ENCODE peak calls at places on chromosomes 5 and 9, in eight cellular contexts. One of them, this sample, is unnamed.

GRCh38 chr9:123326662-123327093 is 29.3 kb upstream of the CRB2 start:
- DNase-seq in naive thymus-derived CD4-positive, alpha-beta T cell: no peak
- DNase-seq in HAP-1: no peak
- DNase-seq in AG04450: no peak
- DNase-seq in neuronal stem cell: no peak
- DNase-seq in A549: no peak
- DNase-seq in IMR-90: no peak
- DNase-seq in psoas muscle: no peak
- DNase-seq in this sample: no peak

GRCh38 chr5:150175536-150175935 is 9.0 kb downstream of the CDX1 start:
- DNase-seq in naive thymus-derived CD4-positive, alpha-beta T cell: no peak
- DNase-seq in HAP-1: peak; percentile 17
- DNase-seq in AG04450: no peak
- DNase-seq in neuronal stem cell: no peak
- DNase-seq in A549: peak; percentile 53
- DNase-seq in IMR-90: peak; percentile 25
- DNase-seq in psoas muscle: no peak
- DNase-seq in this sample: no peak

GRCh38 chr5:81749562-81750307 is 1.2 kb downstream of the SSBP2 start:
- DNase-seq in naive thymus-derived CD4-positive, alpha-beta T cell: peak; percentile 25
- DNase-seq in HAP-1: peak; percentile 25
- DNase-seq in AG04450: no peak
- DNase-seq in neuronal stem cell: peak; percentile 37
- DNase-seq in A549: no peak
- DNase-seq in IMR-90: peak; percentile 17
- DNase-seq in psoas muscle: peak; percentile 41
- DNase-seq in this sample: peak; percentile 74

GRCh38 chr5:31153523-31153922 is 40.0 kb upstream of the CDH6 start:
- DNase-seq in naive thymus-derived CD4-positive, alpha-beta T cell: no peak
- DNase-seq in HAP-1: peak; percentile 91
- DNase-seq in AG04450: no peak
- DNase-seq in neuronal stem cell: no peak
- DNase-seq in A549: no peak
- DNase-seq in IMR-90: peak; percentile 67
- DNase-seq in psoas muscle: no peak
- DNase-seq in this sample: no peak

GRCh38 chr9:35553670-35554543 is 51.2 kb upstream of the TESK1 start:
- DNase-seq in naive thymus-derived CD4-positive, alpha-beta T cell: no peak
- DNase-seq in HAP-1: peak; percentile 61
- DNase-seq in AG04450: peak; percentile 44
- DNase-seq in neuronal stem cell: peak; percentile 65
- DNase-seq in A549: peak; percentile 85
- DNase-seq in IMR-90: peak; percentile 73
- DNase-seq in psoas muscle: peak; percentile 60
- DNase-seq in this sample: no peak

GRCh38 chr5:177372534-177372896 is 11.7 kb upstream of the SLC34A1 start:
- DNase-seq in naive thymus-derived CD4-positive, alpha-beta T cell: no peak
- DNase-seq in HAP-1: no peak
- DNase-seq in AG04450: no peak
- DNase-seq in neuronal stem cell: no peak
- DNase-seq in A549: no peak
- DNase-seq in IMR-90: no peak
- DNase-seq in psoas muscle: no peak
- DNase-seq in this sample: no peak

GRCh38 chr5:41924526-41924871 is 582 bp upstream of the FBXO4 start:
- DNase-seq in naive thymus-derived CD4-positive, alpha-beta T cell: no peak
- DNase-seq in HAP-1: no peak
- DNase-seq in AG04450: no peak
- DNase-seq in neuronal stem cell: no peak
- DNase-seq in A549: no peak
- DNase-seq in IMR-90: no peak
- DNase-seq in psoas muscle: no peak
- DNase-seq in this sample: no peak

GRCh38 chr9:35653611-35654010 is 2.9 kb upstream of the SIT1 start:
- DNase-seq in naive thymus-derived CD4-positive, alpha-beta T cell: no peak
- DNase-seq in HAP-1: no peak
- DNase-seq in AG04450: no peak
- DNase-seq in neuronal stem cell: no peak
- DNase-seq in A549: no peak
- DNase-seq in IMR-90: no peak
- DNase-seq in psoas muscle: no peak
- DNase-seq in this sample: no peak

GRCh38 chr9:112487008-112487798 is 576 bp downstream of the KIAA1958 start:
- DNase-seq in naive thymus-derived CD4-positive, alpha-beta T cell: peak; percentile 46
- DNase-seq in HAP-1: peak; percentile 65
- DNase-seq in AG04450: no peak
- DNase-seq in neuronal stem cell: peak; percentile 71
- DNase-seq in A549: peak; percentile 62
- DNase-seq in IMR-90: peak; percentile 36
- DNase-seq in psoas muscle: peak; percentile 58
- DNase-seq in this sample: no peak

GRCh38 chr9:113886003-113886324 is 9.9 kb downstream of the ZNF618 start:
- DNase-seq in naive thymus-derived CD4-positive, alpha-beta T cell: no peak
- DNase-seq in HAP-1: no peak
- DNase-seq in AG04450: no peak
- DNase-seq in neuronal stem cell: no peak
- DNase-seq in A549: no peak
- DNase-seq in IMR-90: peak; percentile 26
- DNase-seq in psoas muscle: no peak
- DNase-seq in this sample: no peak
- H3K4me3 ChIP-seq in naive thymus-derived CD4-positive, alpha-beta T cell: peak overlapping the region; percentile 52
- H3K4me3 ChIP-seq in HAP-1: no peak overlapping the region
- H3K4me3 ChIP-seq in AG04450: peak overlapping the region; percentile 37
- H3K4me3 ChIP-seq in neuronal stem cell: no peak overlapping the region
- H3K4me3 ChIP-seq in A549: no peak overlapping the region
- H3K4me3 ChIP-seq in IMR-90: no peak overlapping the region
- H3K4me3 ChIP-seq in psoas muscle: peak overlapping the region; percentile 31
- H3K4me3 ChIP-seq in this sample: no peak overlapping the region

GRCh38 chr5:91361055-91361701 is 21.9 kb downstream of the ARRDC3 start:
- DNase-seq in naive thymus-derived CD4-positive, alpha-beta T cell: no peak
- DNase-seq in HAP-1: no peak
- DNase-seq in AG04450: no peak
- DNase-seq in neuronal stem cell: no peak
- DNase-seq in A549: no peak
- DNase-seq in IMR-90: no peak
- DNase-seq in psoas muscle: no peak
- DNase-seq in this sample: no peak
- H3K4me3 ChIP-seq in naive thymus-derived CD4-positive, alpha-beta T cell: no peak overlapping the region
- H3K4me3 ChIP-seq in HAP-1: no peak overlapping the region
- H3K4me3 ChIP-seq in AG04450: no peak overlapping the region
- H3K4me3 ChIP-seq in neuronal stem cell: no peak overlapping the region
- H3K4me3 ChIP-seq in A549: no peak overlapping the region
- H3K4me3 ChIP-seq in IMR-90: no peak overlapping the region
- H3K4me3 ChIP-seq in psoas muscle: no peak overlapping the region
- H3K4me3 ChIP-seq in this sample: no peak overlapping the region

DNA sequence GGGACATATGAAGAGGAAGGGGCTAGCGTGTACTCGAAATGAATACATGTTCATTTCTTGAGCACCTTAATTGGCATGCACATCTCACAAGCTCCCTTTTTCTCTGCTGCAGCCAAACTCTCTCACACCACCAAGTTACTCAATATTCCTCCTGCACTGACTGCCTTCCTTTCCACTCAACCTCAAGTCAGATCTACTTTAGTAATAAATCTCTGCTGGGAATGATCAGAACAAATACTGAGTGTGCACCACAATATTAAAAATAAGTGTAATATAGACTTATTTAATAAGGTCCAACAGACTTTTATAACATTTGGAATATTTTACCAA is 995.8 kb upstream of the WWC1 start:
- DNase-seq in naive thymus-derived CD4-positive, alpha-beta T cell: no peak
- DNase-seq in HAP-1: no peak
- DNase-seq in AG04450: no peak
- DNase-seq in neuronal stem cell: no peak
- DNase-seq in A549: no peak
- DNase-seq in IMR-90: no peak
- DNase-seq in psoas muscle: no peak
- DNase-seq in this sample: no peak
- H3K4me3 ChIP-seq in naive thymus-derived CD4-positive, alpha-beta T cell: no peak overlapping the region
- H3K4me3 ChIP-seq in HAP-1: no peak overlapping the region
- H3K4me3 ChIP-seq in AG04450: no peak overlapping the region
- H3K4me3 ChIP-seq in neuronal stem cell: no peak overlapping the region
- H3K4me3 ChIP-seq in A549: no peak overlapping the region
- H3K4me3 ChIP-seq in IMR-90: no peak overlapping the region
- H3K4me3 ChIP-seq in psoas muscle: no peak overlapping the region
- H3K4me3 ChIP-seq in this sample: no peak overlapping the region

DNA sequence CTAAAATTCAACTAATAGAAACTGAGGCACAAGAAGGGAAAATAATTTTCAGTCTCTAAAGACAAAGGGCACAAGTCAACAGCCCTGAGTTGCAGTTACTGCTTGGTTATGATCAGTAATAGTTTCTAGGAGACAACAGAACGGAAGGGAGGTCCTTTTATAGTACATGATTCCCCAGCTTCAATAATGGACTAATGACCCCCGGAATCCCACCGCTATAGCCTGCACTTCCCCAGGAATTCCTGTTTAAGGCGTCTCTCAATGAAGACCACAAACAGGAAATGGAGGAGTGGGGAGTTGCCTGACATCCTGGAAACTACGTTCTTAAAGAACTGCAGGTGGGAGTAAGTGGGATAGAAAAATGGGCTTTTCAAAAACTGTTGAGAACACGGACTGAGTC is 60.6 kb downstream of the DIAPH1 start:
- DNase-seq in naive thymus-derived CD4-positive, alpha-beta T cell: no peak
- DNase-seq in HAP-1: no peak
- DNase-seq in AG04450: no peak
- DNase-seq in neuronal stem cell: no peak
- DNase-seq in A549: no peak
- DNase-seq in IMR-90: peak; percentile 15
- DNase-seq in psoas muscle: no peak
- DNase-seq in this sample: no peak
- H3K4me3 ChIP-seq in naive thymus-derived CD4-positive, alpha-beta T cell: no peak overlapping the region
- H3K4me3 ChIP-seq in HAP-1: no peak overlapping the region
- H3K4me3 ChIP-seq in AG04450: no peak overlapping the region
- H3K4me3 ChIP-seq in neuronal stem cell: no peak overlapping the region
- H3K4me3 ChIP-seq in A549: no peak overlapping the region
- H3K4me3 ChIP-seq in IMR-90: peak overlapping the region; percentile 2
- H3K4me3 ChIP-seq in psoas muscle: peak overlapping the region; percentile 6
- H3K4me3 ChIP-seq in this sample: no peak overlapping the region

GRCh38 chr5:34930870-34931269 is 1.5 kb downstream of the DNAJC21 start:
- DNase-seq in naive thymus-derived CD4-positive, alpha-beta T cell: no peak
- DNase-seq in HAP-1: no peak
- DNase-seq in AG04450: no peak
- DNase-seq in neuronal stem cell: no peak
- DNase-seq in A549: no peak
- DNase-seq in IMR-90: no peak
- DNase-seq in psoas muscle: no peak
- DNase-seq in this sample: no peak
- H3K4me3 ChIP-seq in naive thymus-derived CD4-positive, alpha-beta T cell: peak overlapping the region; percentile 54
- H3K4me3 ChIP-seq in HAP-1: peak overlapping the region; percentile 69
- H3K4me3 ChIP-seq in AG04450: peak overlapping the region; percentile 83
- H3K4me3 ChIP-seq in neuronal stem cell: no peak overlapping the region
- H3K4me3 ChIP-seq in A549: peak overlapping the region; percentile 79
- H3K4me3 ChIP-seq in IMR-90: peak overlapping the region; percentile 98
- H3K4me3 ChIP-seq in psoas muscle: peak overlapping the region; percentile 91
- H3K4me3 ChIP-seq in this sample: peak overlapping the region; percentile 98

DNA sequence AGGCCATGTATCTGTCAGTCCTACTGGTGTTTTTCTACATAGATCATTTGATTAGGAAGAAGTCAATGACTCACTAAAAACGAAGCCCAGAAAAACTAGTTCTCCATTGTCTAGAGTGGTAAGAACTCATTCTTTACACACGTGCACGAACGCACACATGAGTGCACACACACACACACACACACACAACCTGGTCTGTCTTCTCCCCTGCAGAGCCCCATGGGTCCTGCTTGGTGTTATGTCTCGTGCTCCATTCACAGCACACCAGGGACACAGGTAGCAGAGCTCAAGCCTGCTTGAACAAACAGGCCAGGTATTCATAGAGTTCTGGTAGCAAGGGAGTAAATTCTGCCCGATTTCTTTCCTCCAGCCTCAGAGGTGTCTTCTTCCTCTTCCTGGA is 14.9 kb upstream of the FCN1 start:
- DNase-seq in naive thymus-derived CD4-positive, alpha-beta T cell: no peak
- DNase-seq in HAP-1: no peak
- DNase-seq in AG04450: no peak
- DNase-seq in neuronal stem cell: no peak
- DNase-seq in A549: no peak
- DNase-seq in IMR-90: no peak
- DNase-seq in psoas muscle: no peak
- DNase-seq in this sample: no peak
- H3K4me3 ChIP-seq in naive thymus-derived CD4-positive, alpha-beta T cell: no peak overlapping the region
- H3K4me3 ChIP-seq in HAP-1: no peak overlapping the region
- H3K4me3 ChIP-seq in AG04450: no peak overlapping the region
- H3K4me3 ChIP-seq in neuronal stem cell: no peak overlapping the region
- H3K4me3 ChIP-seq in A549: no peak overlapping the region
- H3K4me3 ChIP-seq in IMR-90: no peak overlapping the region
- H3K4me3 ChIP-seq in psoas muscle: no peak overlapping the region
- H3K4me3 ChIP-seq in this sample: peak overlapping the region; percentile 55

GRCh38 chr5:135544666-135545045 is 8.9 kb upstream of the NEUROG1 start:
- DNase-seq in naive thymus-derived CD4-positive, alpha-beta T cell: no peak
- DNase-seq in HAP-1: no peak
- DNase-seq in AG04450: no peak
- DNase-seq in neuronal stem cell: no peak
- DNase-seq in A549: no peak
- DNase-seq in IMR-90: no peak
- DNase-seq in psoas muscle: no peak
- DNase-seq in this sample: no peak
- H3K4me3 ChIP-seq in naive thymus-derived CD4-positive, alpha-beta T cell: peak overlapping the region; percentile 60
- H3K4me3 ChIP-seq in HAP-1: no peak overlapping the region
- H3K4me3 ChIP-seq in AG04450: no peak overlapping the region
- H3K4me3 ChIP-seq in neuronal stem cell: no peak overlapping the region
- H3K4me3 ChIP-seq in A549: no peak overlapping the region
- H3K4me3 ChIP-seq in IMR-90: no peak overlapping the region
- H3K4me3 ChIP-seq in psoas muscle: peak overlapping the region; percentile 57
- H3K4me3 ChIP-seq in this sample: peak overlapping the region; percentile 55